ENCODE peak calls at places on chromosomes 16 and 17, in six cellular contexts. One of them, this sample, is unnamed. For H3K4me1, the result is how much of the 10 kb centered on the place peaks cover.

GRCh38 chr17:80187493-80187892 is 17.7 kb downstream of the CARD14 start:
- DNase-seq in fibroblast of lung: peak
- DNase-seq in PC-9: peak
- DNase-seq in body of pancreas: peak
- DNase-seq in psoas muscle: peak
- DNase-seq in tibial nerve: peak
- DNase-seq in this sample: no peak

GRCh38 chr17:35645923-35646322 is 58.8 kb downstream of the AP2B1 start:
- DNase-seq in fibroblast of lung: no peak
- DNase-seq in PC-9: no peak
- DNase-seq in body of pancreas: no peak
- DNase-seq in psoas muscle: no peak
- DNase-seq in tibial nerve: no peak
- DNase-seq in this sample: no peak

GRCh38 chr17:47720754-47721533 is 12.1 kb upstream of the TBX21 start:
- DNase-seq in fibroblast of lung: no peak
- DNase-seq in PC-9: peak
- DNase-seq in body of pancreas: no peak
- DNase-seq in psoas muscle: no peak
- DNase-seq in tibial nerve: no peak
- DNase-seq in this sample: no peak

GRCh38 chr16:23423496-23424049 is 29.4 kb downstream of the COG7 start:
- DNase-seq in fibroblast of lung: peak
- DNase-seq in PC-9: peak
- DNase-seq in body of pancreas: peak
- DNase-seq in psoas muscle: peak
- DNase-seq in tibial nerve: peak
- DNase-seq in this sample: no peak

GRCh38 chr17:71530227-71530626 is 590.6 kb upstream of the SOX9 start:
- DNase-seq in fibroblast of lung: no peak
- DNase-seq in PC-9: no peak
- DNase-seq in body of pancreas: no peak
- DNase-seq in psoas muscle: no peak
- DNase-seq in tibial nerve: no peak
- DNase-seq in this sample: no peak

GRCh38 chr17:81833160-81833920 is at the start of gene MCRIP1:
- DNase-seq in fibroblast of lung: peak
- DNase-seq in PC-9: peak
- DNase-seq in body of pancreas: peak
- DNase-seq in psoas muscle: peak
- DNase-seq in tibial nerve: peak
- DNase-seq in this sample: peak

GRCh38 chr16:88298882-88299745 is 83.6 kb upstream of the ZNF469 start:
- DNase-seq in fibroblast of lung: no peak
- DNase-seq in PC-9: no peak
- DNase-seq in body of pancreas: no peak
- DNase-seq in psoas muscle: peak
- DNase-seq in tibial nerve: no peak
- DNase-seq in this sample: no peak

GRCh38 chr16:10918294-10919002 is 23.8 kb downstream of the DEXI start:
- DNase-seq in fibroblast of lung: peak
- DNase-seq in PC-9: peak
- DNase-seq in body of pancreas: peak
- DNase-seq in psoas muscle: peak
- DNase-seq in tibial nerve: peak
- DNase-seq in this sample: peak

GRCh38 chr16:53421248-53421647 is 13.0 kb upstream of the RBL2 start:
- DNase-seq in fibroblast of lung: no peak
- DNase-seq in PC-9: no peak
- DNase-seq in body of pancreas: no peak
- DNase-seq in psoas muscle: no peak
- DNase-seq in tibial nerve: no peak
- DNase-seq in this sample: no peak

GRCh38 chr16:85330694-85331188 is 218.5 kb upstream of the CIBAR2 start:
- DNase-seq in fibroblast of lung: peak
- DNase-seq in PC-9: no peak
- DNase-seq in body of pancreas: peak
- DNase-seq in psoas muscle: peak
- DNase-seq in tibial nerve: no peak
- DNase-seq in this sample: peak

GRCh38 chr16:2786826-2787151 is 571 bp downstream of the PRSS33 start:
- DNase-seq in fibroblast of lung: no peak
- DNase-seq in PC-9: no peak
- DNase-seq in body of pancreas: no peak
- DNase-seq in psoas muscle: no peak
- DNase-seq in tibial nerve: no peak
- DNase-seq in this sample: no peak

GRCh38 chr17:17778308-17779014 is 58.3 kb downstream of the SREBF1 start:
- DNase-seq in fibroblast of lung: peak
- DNase-seq in PC-9: no peak
- DNase-seq in body of pancreas: peak
- DNase-seq in psoas muscle: peak
- DNase-seq in tibial nerve: peak
- DNase-seq in this sample: no peak

GRCh38 chr16:8204769-8205168 is 385.5 kb downstream of the TMEM114 start:
- DNase-seq in fibroblast of lung: no peak
- DNase-seq in PC-9: no peak
- DNase-seq in body of pancreas: no peak
- DNase-seq in psoas muscle: no peak
- DNase-seq in tibial nerve: no peak
- DNase-seq in this sample: no peak

GRCh38 chr17:29242790-29243189 is 3.9 kb upstream of the CRYBA1 start:
- DNase-seq in fibroblast of lung: no peak
- DNase-seq in PC-9: no peak
- DNase-seq in body of pancreas: no peak
- DNase-seq in psoas muscle: no peak
- DNase-seq in tibial nerve: no peak
- DNase-seq in this sample: no peak

GRCh38 chr16:66366433-66367299 is at the start of gene CDH5:
- DNase-seq in fibroblast of lung: no peak
- DNase-seq in PC-9: no peak
- DNase-seq in body of pancreas: peak
- DNase-seq in psoas muscle: peak
- DNase-seq in tibial nerve: peak
- DNase-seq in this sample: no peak

GRCh38 chr17:5563451-5563850 is 20.9 kb downstream of the NLRP1 start:
- DNase-seq in fibroblast of lung: peak
- DNase-seq in PC-9: no peak
- DNase-seq in body of pancreas: no peak
- DNase-seq in psoas muscle: no peak
- DNase-seq in tibial nerve: no peak
- DNase-seq in this sample: no peak

GRCh38 chr17:45402916-45403315 is 29.8 kb downstream of the ARHGAP27 start:
- DNase-seq in fibroblast of lung: no peak
- DNase-seq in PC-9: no peak
- DNase-seq in body of pancreas: no peak
- DNase-seq in psoas muscle: no peak
- DNase-seq in tibial nerve: no peak
- DNase-seq in this sample: no peak

GRCh38 chr17:29292992-29293889 is 707 bp downstream of the NUFIP2 start:
- DNase-seq in fibroblast of lung: peak
- DNase-seq in PC-9: peak
- DNase-seq in body of pancreas: peak
- DNase-seq in psoas muscle: peak
- DNase-seq in tibial nerve: peak
- DNase-seq in this sample: no peak

GRCh38 chr16:6427621-6428020 is 905.0 kb upstream of the RBFOX1 start:
- DNase-seq in fibroblast of lung: no peak
- DNase-seq in PC-9: no peak
- DNase-seq in body of pancreas: no peak
- DNase-seq in psoas muscle: no peak
- DNase-seq in tibial nerve: no peak
- DNase-seq in this sample: no peak

GRCh38 chr17:17494499-17495447 is 1.4 kb downstream of the RASD1 start:
- DNase-seq in fibroblast of lung: peak
- DNase-seq in PC-9: no peak
- DNase-seq in body of pancreas: peak
- DNase-seq in psoas muscle: peak
- DNase-seq in tibial nerve: peak
- DNase-seq in this sample: no peak

GRCh38 chr16:67504190-67505021 is 21.1 kb upstream of the AGRP start:
- DNase-seq in fibroblast of lung: no peak
- DNase-seq in PC-9: no peak
- DNase-seq in body of pancreas: peak
- DNase-seq in psoas muscle: peak
- DNase-seq in tibial nerve: peak
- DNase-seq in this sample: no peak

GRCh38 chr17:28174352-28175046 is 132.0 kb downstream of the NLK start:
- DNase-seq in fibroblast of lung: no peak
- DNase-seq in PC-9: no peak
- DNase-seq in body of pancreas: no peak
- DNase-seq in psoas muscle: no peak
- DNase-seq in tibial nerve: no peak
- DNase-seq in this sample: no peak

GRCh38 chr17:41547378-41547841 is 19.3 kb upstream of the KRT19 start:
- DNase-seq in fibroblast of lung: no peak
- DNase-seq in PC-9: no peak
- DNase-seq in body of pancreas: no peak
- DNase-seq in psoas muscle: no peak
- DNase-seq in tibial nerve: no peak
- DNase-seq in this sample: no peak

GRCh38 chr17:68034452-68034776 is 1.1 kb upstream of the KPNA2 start:
- DNase-seq in fibroblast of lung: no peak
- DNase-seq in PC-9: no peak
- DNase-seq in body of pancreas: no peak
- DNase-seq in psoas muscle: no peak
- DNase-seq in tibial nerve: no peak
- DNase-seq in this sample: no peak
- H3K4me3 ChIP-seq in fibroblast of lung: no peak
- H3K4me3 ChIP-seq in PC-9: peak
- H3K4me3 ChIP-seq in body of pancreas: no peak
- H3K4me3 ChIP-seq in psoas muscle: peak
- H3K4me3 ChIP-seq in tibial nerve: no peak
- H3K4me3 ChIP-seq in this sample: no peak

DNA sequence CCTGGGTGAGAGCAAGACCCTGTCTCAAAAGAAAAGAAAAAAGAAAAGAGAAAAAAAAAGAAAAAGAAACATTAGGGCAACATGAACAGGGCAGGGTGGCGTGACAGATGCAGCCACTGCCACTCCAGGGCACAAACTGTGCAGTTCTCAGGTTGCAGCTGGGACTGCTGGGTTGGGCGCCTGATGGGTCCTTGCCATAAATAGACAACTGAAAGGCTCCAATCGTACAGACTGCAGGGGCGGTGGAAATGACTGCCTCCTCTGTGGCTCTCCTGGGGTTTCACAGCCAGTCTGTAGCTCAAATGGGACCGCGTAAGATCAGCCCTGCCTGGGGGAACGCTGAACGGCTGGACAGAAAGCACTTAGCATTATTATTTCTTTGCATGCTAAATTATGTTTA is 130.7 kb downstream of the CPPED1 start:
- DNase-seq in fibroblast of lung: no peak
- DNase-seq in PC-9: no peak
- DNase-seq in body of pancreas: no peak
- DNase-seq in psoas muscle: no peak
- DNase-seq in tibial nerve: no peak
- DNase-seq in this sample: no peak
- H3K27ac ChIP-seq in fibroblast of lung: no peak
- H3K27ac ChIP-seq in PC-9: no peak
- H3K27ac ChIP-seq in body of pancreas: no peak
- H3K27ac ChIP-seq in psoas muscle: no peak
- H3K27ac ChIP-seq in tibial nerve: no peak
- H3K27ac ChIP-seq in this sample: no peak

GRCh38 chr17:39755550-39756375 is 18.0 kb downstream of the GRB7 start:
- DNase-seq in fibroblast of lung: no peak
- DNase-seq in PC-9: no peak
- DNase-seq in body of pancreas: no peak
- DNase-seq in psoas muscle: no peak
- DNase-seq in tibial nerve: no peak
- DNase-seq in this sample: no peak
- H3K4me1 ChIP-seq in fibroblast of lung: under half
- H3K4me1 ChIP-seq in PC-9: under half
- H3K4me1 ChIP-seq in body of pancreas: under half
- H3K4me1 ChIP-seq in psoas muscle: under half
- H3K4me1 ChIP-seq in tibial nerve: under half
- H3K4me1 ChIP-seq in this sample: under half

GRCh38 chr17:64503341-64503740 is 2.7 kb downstream of the DDX5 start:
- DNase-seq in fibroblast of lung: no peak
- DNase-seq in PC-9: no peak
- DNase-seq in body of pancreas: no peak
- DNase-seq in psoas muscle: no peak
- DNase-seq in tibial nerve: no peak
- DNase-seq in this sample: no peak

GRCh38 chr17:64502021-64502420 is 4.1 kb downstream of the DDX5 start:
- DNase-seq in fibroblast of lung: no peak
- DNase-seq in PC-9: no peak
- DNase-seq in body of pancreas: no peak
- DNase-seq in psoas muscle: no peak
- DNase-seq in tibial nerve: no peak
- DNase-seq in this sample: no peak

GRCh38 chr17:64503821-64504768 is 2.0 kb downstream of the DDX5 start:
- DNase-seq in fibroblast of lung: no peak
- DNase-seq in PC-9: no peak
- DNase-seq in body of pancreas: no peak
- DNase-seq in psoas muscle: no peak
- DNase-seq in tibial nerve: no peak
- DNase-seq in this sample: no peak

GRCh38 chr17:64500923-64501765 is 4.3 kb upstream of the POLG2 start:
- DNase-seq in fibroblast of lung: no peak
- DNase-seq in PC-9: no peak
- DNase-seq in body of pancreas: no peak
- DNase-seq in psoas muscle: no peak
- DNase-seq in tibial nerve: no peak
- DNase-seq in this sample: no peak

GRCh38 chr17:64502809-64503208 is 3.3 kb downstream of the DDX5 start:
- DNase-seq in fibroblast of lung: peak
- DNase-seq in PC-9: no peak
- DNase-seq in body of pancreas: no peak
- DNase-seq in psoas muscle: no peak
- DNase-seq in tibial nerve: no peak
- DNase-seq in this sample: no peak
- H3K4me3 ChIP-seq in fibroblast of lung: peak
- H3K4me3 ChIP-seq in PC-9: no peak
- H3K4me3 ChIP-seq in body of pancreas: no peak
- H3K4me3 ChIP-seq in psoas muscle: peak
- H3K4me3 ChIP-seq in tibial nerve: no peak
- H3K4me3 ChIP-seq in this sample: no peak

This sample was measured in iPS DF 6.9.